ENCODE peak calls at places on chromosomes 12 and 14, in seven cellular contexts. Z, S, N, X, U, W and I are unnamed samples.
A peak's percentile ranks its signal among the peaks of the same experiment; 100 is the strongest.

GRCh38 chr14:99904506-99904905 is 111.3 kb downstream of the EML1 start:
- DNase-seq in Z (no peak), S (no peak), N (no peak), X (no peak), U (no peak), W (peak; percentile 80), I (no peak)

GRCh38 chr14:69318241-69318640 is 58.3 kb downstream of the GALNT16 start:
- DNase-seq in Z (no peak), S (no peak), N (no peak), X (no peak), U (no peak), W (no peak), I (no peak)

GRCh38 chr12:1912580-1913376 is 5.7 kb downstream of the CACNA2D4 start:
- DNase-seq in Z (no peak), S (no peak), N (no peak), X (no peak), U (peak; percentile 8), W (no peak), I (peak; percentile 5)

GRCh38 chr14:32468955-32469354 is 139.9 kb downstream of the AKAP6 start:
- DNase-seq in Z (peak; percentile 36), S (no peak), N (no peak), X (peak; percentile 89), U (peak; percentile 20), W (peak; percentile 12), I (no peak)

GRCh38 chr12:91663331-91663998 is 480.8 kb upstream of the DCN start:
- DNase-seq in Z (no peak), S (no peak), N (no peak), X (no peak), U (no peak), W (no peak), I (no peak)

GRCh38 chr12:20220339-20220738 is 148.0 kb upstream of the PDE3A start:
- DNase-seq in Z (no peak), S (no peak), N (no peak), X (peak; percentile 75), U (peak; percentile 5), W (peak; percentile 47), I (no peak)

GRCh38 chr14:94469261-94469660 is 6.7 kb downstream of the SERPINA9 start:
- DNase-seq in Z (no peak), S (no peak), N (no peak), X (no peak), U (no peak), W (no peak), I (no peak)

GRCh38 chr14:24052656-24053547 is 1.1 kb downstream of the CARMIL3 start:
- DNase-seq in Z (no peak), S (no peak), N (peak; percentile 46), X (no peak), U (no peak), W (no peak), I (no peak)

GRCh38 chr14:78356406-78356805 is 186.2 kb downstream of the NRXN3 start:
- DNase-seq in Z (no peak), S (no peak), N (no peak), X (no peak), U (no peak), W (no peak), I (no peak)

GRCh38 chr12:52742822-52743457 is 34.2 kb downstream of the KRT76 start:
- DNase-seq in Z (no peak), S (no peak), N (no peak), X (no peak), U (no peak), W (no peak), I (no peak)

GRCh38 chr14:69711471-69712216 is 55.3 kb upstream of the SRSF5 start:
- DNase-seq in Z (no peak), S (no peak), N (no peak), X (no peak), U (no peak), W (no peak), I (no peak)

GRCh38 chr12:55816876-55817351 is 610 bp downstream of the SARNP start:
- DNase-seq in Z (no peak), S (no peak), N (no peak), X (peak; percentile 42), U (peak; percentile 49), W (no peak), I (no peak)